ENCODE peak calls at places on chromosomes 2 and 18, in seven cellular contexts. One of them, this sample, is unnamed.
A peak's percentile ranks its signal among the peaks of the same experiment; 100 is the strongest.

GRCh38 chr2:10460366-10460796 is 12.3 kb upstream of the ODC1 start:
- DNase-seq in uterus: no peak
- DNase-seq in tibial artery: peak; percentile 23
- DNase-seq in OCI-LY7: no peak
- DNase-seq in left ventricle myocardium inferior: no peak
- DNase-seq in heart right ventricle: no peak
- DNase-seq in body of pancreas: no peak
- DNase-seq in this sample: no peak

GRCh38 chr2:33240178-33240577 is 236.3 kb upstream of the RASGRP3 start:
- DNase-seq in uterus: no peak
- DNase-seq in tibial artery: no peak
- DNase-seq in OCI-LY7: no peak
- DNase-seq in left ventricle myocardium inferior: no peak
- DNase-seq in heart right ventricle: no peak
- DNase-seq in body of pancreas: no peak
- DNase-seq in this sample: no peak

GRCh38 chr18:59200787-59201186 is 19.2 kb upstream of the GRP start:
- DNase-seq in uterus: no peak
- DNase-seq in tibial artery: no peak
- DNase-seq in OCI-LY7: no peak
- DNase-seq in left ventricle myocardium inferior: no peak
- DNase-seq in heart right ventricle: no peak
- DNase-seq in body of pancreas: no peak
- DNase-seq in this sample: no peak

GRCh38 chr2:85089464-85090072 is 43.6 kb upstream of the TCF7L1 start:
- DNase-seq in uterus: no peak
- DNase-seq in tibial artery: no peak
- DNase-seq in OCI-LY7: no peak
- DNase-seq in left ventricle myocardium inferior: no peak
- DNase-seq in heart right ventricle: no peak
- DNase-seq in body of pancreas: no peak
- DNase-seq in this sample: no peak

GRCh38 chr2:236677368-236677767 is 107.7 kb downstream of the ACKR3 start:
- DNase-seq in uterus: no peak
- DNase-seq in tibial artery: no peak
- DNase-seq in OCI-LY7: no peak
- DNase-seq in left ventricle myocardium inferior: no peak
- DNase-seq in heart right ventricle: no peak
- DNase-seq in body of pancreas: no peak
- DNase-seq in this sample: no peak

GRCh38 chr2:1588994-1589611 is 155.2 kb downstream of the PXDN start:
- DNase-seq in uterus: no peak
- DNase-seq in tibial artery: peak; percentile 27
- DNase-seq in OCI-LY7: no peak
- DNase-seq in left ventricle myocardium inferior: no peak
- DNase-seq in heart right ventricle: no peak
- DNase-seq in body of pancreas: no peak
- DNase-seq in this sample: no peak

GRCh38 chr2:55620123-55620779 is 2.8 kb upstream of the PPP4R3B start:
- DNase-seq in uterus: no peak
- DNase-seq in tibial artery: no peak
- DNase-seq in OCI-LY7: peak; percentile 56
- DNase-seq in left ventricle myocardium inferior: no peak
- DNase-seq in heart right ventricle: no peak
- DNase-seq in body of pancreas: peak; percentile 48
- DNase-seq in this sample: no peak

GRCh38 chr18:2087877-2088673 is 483.2 kb downstream of the METTL4 start:
- DNase-seq in uterus: no peak
- DNase-seq in tibial artery: no peak
- DNase-seq in OCI-LY7: no peak
- DNase-seq in left ventricle myocardium inferior: peak; percentile 69
- DNase-seq in heart right ventricle: peak; percentile 49
- DNase-seq in body of pancreas: peak; percentile 13
- DNase-seq in this sample: no peak

GRCh38 chr2:126761981-126762878 is 106.3 kb downstream of the GYPC start:
- DNase-seq in uterus: no peak
- DNase-seq in tibial artery: no peak
- DNase-seq in OCI-LY7: no peak
- DNase-seq in left ventricle myocardium inferior: no peak
- DNase-seq in heart right ventricle: no peak
- DNase-seq in body of pancreas: no peak
- DNase-seq in this sample: no peak

GRCh38 chr2:148948865-148949264 is 73.8 kb downstream of the KIF5C start:
- DNase-seq in uterus: no peak
- DNase-seq in tibial artery: no peak
- DNase-seq in OCI-LY7: no peak
- DNase-seq in left ventricle myocardium inferior: no peak
- DNase-seq in heart right ventricle: no peak
- DNase-seq in body of pancreas: no peak
- DNase-seq in this sample: peak; percentile 37

GRCh38 chr18:78623142-78623541 is 356.5 kb upstream of the SALL3 start:
- DNase-seq in uterus: no peak
- DNase-seq in tibial artery: peak; percentile 25
- DNase-seq in OCI-LY7: peak; percentile 48
- DNase-seq in left ventricle myocardium inferior: no peak
- DNase-seq in heart right ventricle: no peak
- DNase-seq in body of pancreas: no peak
- DNase-seq in this sample: no peak

GRCh38 chr2:86012017-86012712 is 93.5 kb downstream of the POLR1A start:
- DNase-seq in uterus: no peak
- DNase-seq in tibial artery: peak; percentile 53
- DNase-seq in OCI-LY7: no peak
- DNase-seq in left ventricle myocardium inferior: no peak
- DNase-seq in heart right ventricle: no peak
- DNase-seq in body of pancreas: no peak
- DNase-seq in this sample: no peak

GRCh38 chr18:31041346-31042067 is 1.0 kb downstream of the DSC3 start:
- DNase-seq in uterus: no peak
- DNase-seq in tibial artery: no peak
- DNase-seq in OCI-LY7: no peak
- DNase-seq in left ventricle myocardium inferior: no peak
- DNase-seq in heart right ventricle: no peak
- DNase-seq in body of pancreas: peak; percentile 7
- DNase-seq in this sample: no peak

GRCh38 chr2:224885836-224886547 is 156.3 kb downstream of the DOCK10 start:
- DNase-seq in uterus: no peak
- DNase-seq in tibial artery: no peak
- DNase-seq in OCI-LY7: no peak
- DNase-seq in left ventricle myocardium inferior: no peak
- DNase-seq in heart right ventricle: no peak
- DNase-seq in body of pancreas: no peak
- DNase-seq in this sample: no peak

GRCh38 chr2:25885933-25886332 is 7.6 kb upstream of the ASXL2 start:
- DNase-seq in uterus: no peak
- DNase-seq in tibial artery: no peak
- DNase-seq in OCI-LY7: no peak
- DNase-seq in left ventricle myocardium inferior: no peak
- DNase-seq in heart right ventricle: no peak
- DNase-seq in body of pancreas: no peak
- DNase-seq in this sample: no peak

GRCh38 chr2:162242586-162243304 is 500 bp downstream of the FAP start:
- DNase-seq in uterus: no peak
- DNase-seq in tibial artery: no peak
- DNase-seq in OCI-LY7: no peak
- DNase-seq in left ventricle myocardium inferior: no peak
- DNase-seq in heart right ventricle: no peak
- DNase-seq in body of pancreas: no peak
- DNase-seq in this sample: no peak

GRCh38 chr2:228283491-228284171 is 102.1 kb upstream of the SPHKAP start:
- DNase-seq in uterus: no peak
- DNase-seq in tibial artery: no peak
- DNase-seq in OCI-LY7: no peak
- DNase-seq in left ventricle myocardium inferior: no peak
- DNase-seq in heart right ventricle: no peak
- DNase-seq in body of pancreas: no peak
- DNase-seq in this sample: no peak

GRCh38 chr2:67840460-67841068 is 222.2 kb downstream of the C1D start:
- DNase-seq in uterus: peak; percentile 77
- DNase-seq in tibial artery: peak; percentile 79
- DNase-seq in OCI-LY7: peak; percentile 65
- DNase-seq in left ventricle myocardium inferior: peak; percentile 50
- DNase-seq in heart right ventricle: peak; percentile 63
- DNase-seq in body of pancreas: peak; percentile 87
- DNase-seq in this sample: no peak

GRCh38 chr18:64219511-64219910 is 70.6 kb upstream of the LINC00305 start:
- DNase-seq in uterus: no peak
- DNase-seq in tibial artery: no peak
- DNase-seq in OCI-LY7: no peak
- DNase-seq in left ventricle myocardium inferior: no peak
- DNase-seq in heart right ventricle: no peak
- DNase-seq in body of pancreas: no peak
- DNase-seq in this sample: no peak

GRCh38 chr2:178477443-178478099 is 829 bp downstream of the FKBP7 start:
- DNase-seq in uterus: no peak
- DNase-seq in tibial artery: no peak
- DNase-seq in OCI-LY7: peak; percentile 11
- DNase-seq in left ventricle myocardium inferior: no peak
- DNase-seq in heart right ventricle: no peak
- DNase-seq in body of pancreas: no peak
- DNase-seq in this sample: no peak
- H3K27ac ChIP-seq in uterus: peak overlapping the region; percentile 99
- H3K27ac ChIP-seq in tibial artery: peak overlapping the region; percentile 90
- H3K27ac ChIP-seq in OCI-LY7: peak overlapping the region; percentile 86
- H3K27ac ChIP-seq in left ventricle myocardium inferior: peak overlapping the region; percentile 90
- H3K27ac ChIP-seq in heart right ventricle: no peak overlapping the region
- H3K27ac ChIP-seq in body of pancreas: peak overlapping the region; percentile 92
- H3K27ac ChIP-seq in this sample: peak overlapping the region; percentile 93

GRCh38 chr2:63055510-63056308 is 5.1 kb downstream of the OTX1 start:
- DNase-seq in uterus: no peak
- DNase-seq in tibial artery: peak; percentile 62
- DNase-seq in OCI-LY7: no peak
- DNase-seq in left ventricle myocardium inferior: no peak
- DNase-seq in heart right ventricle: no peak
- DNase-seq in body of pancreas: no peak
- DNase-seq in this sample: no peak
- H3K4me3 ChIP-seq in uterus: no peak overlapping the region
- H3K4me3 ChIP-seq in tibial artery: peak overlapping the region; percentile 36
- H3K4me3 ChIP-seq in OCI-LY7: no peak overlapping the region
- H3K4me3 ChIP-seq in left ventricle myocardium inferior: peak overlapping the region; percentile 41
- H3K4me3 ChIP-seq in heart right ventricle: no peak overlapping the region
- H3K4me3 ChIP-seq in body of pancreas: no peak overlapping the region
- H3K4me3 ChIP-seq in this sample: peak overlapping the region; percentile 13

GRCh38 chr2:20615466-20616241 is 35.2 kb downstream of the HS1BP3 start:
- DNase-seq in uterus: peak; percentile 53
- DNase-seq in tibial artery: peak; percentile 69
- DNase-seq in OCI-LY7: no peak
- DNase-seq in left ventricle myocardium inferior: peak; percentile 68
- DNase-seq in heart right ventricle: peak; percentile 70
- DNase-seq in body of pancreas: peak; percentile 29
- DNase-seq in this sample: no peak
- H3K4me1 ChIP-seq in uterus: peaks cover 47% of the 10 kb centered on the region
- H3K4me1 ChIP-seq in tibial artery: peaks cover 83% of the 10 kb centered on the region
- H3K4me1 ChIP-seq in OCI-LY7: peaks cover 6% of the 10 kb centered on the region
- H3K4me1 ChIP-seq in left ventricle myocardium inferior: peaks cover 100% of the 10 kb centered on the region
- H3K4me1 ChIP-seq in heart right ventricle: peaks cover 95% of the 10 kb centered on the region
- H3K4me1 ChIP-seq in body of pancreas: peaks cover 61% of the 10 kb centered on the region
- H3K4me1 ChIP-seq in this sample: peaks cover 100% of the 10 kb centered on the region

GRCh38 chr2:61356261-61356957 is 114.5 kb downstream of the USP34 start:
- DNase-seq in uterus: no peak
- DNase-seq in tibial artery: no peak
- DNase-seq in OCI-LY7: no peak
- DNase-seq in left ventricle myocardium inferior: no peak
- DNase-seq in heart right ventricle: no peak
- DNase-seq in body of pancreas: no peak
- DNase-seq in this sample: no peak
- H3K27ac ChIP-seq in uterus: no peak overlapping the region
- H3K27ac ChIP-seq in tibial artery: peak overlapping the region; percentile 17
- H3K27ac ChIP-seq in OCI-LY7: no peak overlapping the region
- H3K27ac ChIP-seq in left ventricle myocardium inferior: peak overlapping the region; percentile 69
- H3K27ac ChIP-seq in heart right ventricle: no peak overlapping the region
- H3K27ac ChIP-seq in body of pancreas: no peak overlapping the region
- H3K27ac ChIP-seq in this sample: no peak overlapping the region

GRCh38 chr2:99554238-99554637 is 64.4 kb upstream of the REV1 start:
- DNase-seq in uterus: no peak
- DNase-seq in tibial artery: no peak
- DNase-seq in OCI-LY7: no peak
- DNase-seq in left ventricle myocardium inferior: no peak
- DNase-seq in heart right ventricle: no peak
- DNase-seq in body of pancreas: peak; percentile 9
- DNase-seq in this sample: no peak
- H3K4me3 ChIP-seq in uterus: no peak overlapping the region
- H3K4me3 ChIP-seq in tibial artery: no peak overlapping the region
- H3K4me3 ChIP-seq in OCI-LY7: no peak overlapping the region
- H3K4me3 ChIP-seq in left ventricle myocardium inferior: no peak overlapping the region
- H3K4me3 ChIP-seq in heart right ventricle: no peak overlapping the region
- H3K4me3 ChIP-seq in body of pancreas: no peak overlapping the region
- H3K4me3 ChIP-seq in this sample: no peak overlapping the region